ENCODE peak calls at places on chromosomes 12 and 14, in four cellular contexts. One of them, this sample, is unnamed.

GRCh38 chr12:21643758-21644157 is 13.9 kb downstream of the LDHB start:
- DNase-seq in spleen: no peak
- DNase-seq in endothelial cell of umbilical vein: no peak
- DNase-seq in HCT116: no peak
- DNase-seq in this sample: no peak

GRCh38 chr14:37054869-37055268 is 117.5 kb downstream of the SLC25A21 start:
- DNase-seq in spleen: no peak
- DNase-seq in endothelial cell of umbilical vein: no peak
- DNase-seq in HCT116: no peak
- DNase-seq in this sample: no peak

GRCh38 chr12:51593539-51593938 is 2.5 kb downstream of the SCN8A start:
- DNase-seq in spleen: no peak
- DNase-seq in endothelial cell of umbilical vein: peak; percentile 61
- DNase-seq in HCT116: no peak
- DNase-seq in this sample: no peak

GRCh38 chr14:37142835-37143499 is 29.4 kb downstream of the SLC25A21 start:
- DNase-seq in spleen: no peak
- DNase-seq in endothelial cell of umbilical vein: peak; percentile 51
- DNase-seq in HCT116: no peak
- DNase-seq in this sample: no peak

GRCh38 chr12:120468271-120468845 is 1.2 kb downstream of the SRSF9 start:
- DNase-seq in spleen: peak; percentile 82
- DNase-seq in endothelial cell of umbilical vein: no peak
- DNase-seq in HCT116: no peak
- DNase-seq in this sample: peak; percentile 66

GRCh38 chr14:78581222-78581621 is 411.0 kb downstream of the NRXN3 start:
- DNase-seq in spleen: no peak
- DNase-seq in endothelial cell of umbilical vein: no peak
- DNase-seq in HCT116: no peak
- DNase-seq in this sample: no peak

GRCh38 chr12:47551426-47551851 is 154.4 kb downstream of the RPAP3 start:
- DNase-seq in spleen: no peak
- DNase-seq in endothelial cell of umbilical vein: no peak
- DNase-seq in HCT116: no peak
- DNase-seq in this sample: no peak

GRCh38 chr14:76996563-76997146 is 31.9 kb downstream of the IRF2BPL start:
- DNase-seq in spleen: no peak
- DNase-seq in endothelial cell of umbilical vein: no peak
- DNase-seq in HCT116: no peak
- DNase-seq in this sample: no peak

GRCh38 chr14:23430733-23431105 is 4.7 kb downstream of the MYH7 start:
- DNase-seq in spleen: peak; percentile 16
- DNase-seq in endothelial cell of umbilical vein: no peak
- DNase-seq in HCT116: no peak
- DNase-seq in this sample: peak; percentile 37

GRCh38 chr14:104460920-104461651 is 118.5 kb upstream of the C14orf180 start:
- DNase-seq in spleen: peak; percentile 81
- DNase-seq in endothelial cell of umbilical vein: no peak
- DNase-seq in HCT116: no peak
- DNase-seq in this sample: peak; percentile 73
- H3K4me3 ChIP-seq in spleen: peak overlapping the region; percentile 31
- H3K4me3 ChIP-seq in endothelial cell of umbilical vein: no peak overlapping the region
- H3K4me3 ChIP-seq in HCT116: no peak overlapping the region
- H3K4me3 ChIP-seq in this sample: peak overlapping the region; percentile 39

GRCh38 chr12:104680506-104680905 is 223.8 kb downstream of the CHST11 start:
- DNase-seq in spleen: no peak
- DNase-seq in endothelial cell of umbilical vein: no peak
- DNase-seq in HCT116: no peak
- DNase-seq in this sample: no peak
- TF ChIP-seq CTCF in spleen: no peak
- TF ChIP-seq CTCF in endothelial cell of umbilical vein: no peak
- TF ChIP-seq CTCF in HCT116: no peak
- TF ChIP-seq CTCF in this sample: no peak

DNA sequence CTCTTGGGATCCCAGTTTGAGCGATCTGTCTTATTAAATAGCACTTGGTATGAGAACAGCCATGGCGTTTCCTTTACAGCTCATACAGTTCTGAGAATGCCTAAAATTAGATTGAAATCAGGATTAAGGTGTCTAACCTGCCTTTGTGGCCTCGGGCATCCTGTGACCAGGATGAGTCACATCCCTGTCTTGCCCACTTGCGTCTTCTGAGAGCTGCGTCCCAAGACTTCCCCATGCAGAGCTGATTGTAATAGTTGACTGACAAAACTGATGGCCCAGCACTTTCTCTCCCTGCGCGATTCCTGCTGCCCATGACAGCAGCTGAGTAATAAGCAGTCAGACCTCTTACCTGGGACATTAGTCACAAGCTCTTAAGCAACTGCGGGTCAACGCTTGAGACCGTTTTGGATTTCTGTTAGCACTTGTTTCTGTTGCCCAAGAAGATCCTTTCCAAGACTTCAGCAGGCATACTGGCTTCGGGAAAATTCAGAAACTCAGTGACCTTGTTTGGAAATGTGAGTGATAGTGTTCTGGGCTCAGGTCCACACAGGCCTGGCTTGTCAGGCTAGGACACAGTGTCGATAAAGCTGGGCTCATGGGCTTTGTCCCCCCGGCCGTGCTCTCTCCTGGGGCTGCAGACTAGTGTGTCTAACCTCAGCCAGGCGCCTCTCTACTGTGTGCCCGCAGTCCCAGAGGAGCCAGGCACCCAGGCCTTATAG is 169.9 kb upstream of the HIF1A start:
- DNase-seq in spleen: peak; percentile 81
- DNase-seq in endothelial cell of umbilical vein: peak; percentile 88
- DNase-seq in HCT116: peak; percentile 97
- DNase-seq in this sample: no peak
- TF ChIP-seq POLR2AphosphoS5 in spleen: no peak
- TF ChIP-seq POLR2AphosphoS5 in endothelial cell of umbilical vein: peak; percentile 65
- TF ChIP-seq POLR2AphosphoS5 in HCT116: peak; percentile 65
- TF ChIP-seq POLR2AphosphoS5 in this sample: peak; percentile 42

DNA sequence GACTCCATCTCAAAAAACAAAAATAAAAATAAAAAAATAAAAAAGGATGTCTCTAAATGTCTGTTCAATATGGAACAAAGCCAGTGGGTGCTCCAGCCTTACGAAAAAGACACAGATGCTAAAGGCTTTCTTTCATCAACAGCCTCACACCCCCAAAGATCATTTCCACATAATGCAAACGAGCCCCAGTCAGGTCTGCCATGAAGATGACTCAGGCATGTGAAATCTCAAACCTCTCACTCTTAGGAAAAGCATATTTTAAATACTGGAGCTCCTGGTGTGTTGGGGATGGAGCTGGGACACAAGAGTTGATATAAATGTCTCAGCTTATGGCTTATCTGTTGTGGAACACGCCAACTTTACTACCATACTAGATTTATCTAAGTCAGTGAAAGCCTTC is 49.9 kb upstream of the PLXNC1 start:
- DNase-seq in spleen: no peak
- DNase-seq in endothelial cell of umbilical vein: no peak
- DNase-seq in HCT116: no peak
- DNase-seq in this sample: no peak
- H3K4me3 ChIP-seq in spleen: no peak overlapping the region
- H3K4me3 ChIP-seq in endothelial cell of umbilical vein: no peak overlapping the region
- H3K4me3 ChIP-seq in HCT116: no peak overlapping the region
- H3K4me3 ChIP-seq in this sample: no peak overlapping the region

GRCh38 chr14:100033347-100034052 is 31.7 kb upstream of the EVL start:
- DNase-seq in spleen: no peak
- DNase-seq in endothelial cell of umbilical vein: no peak
- DNase-seq in HCT116: no peak
- DNase-seq in this sample: no peak

GRCh38 chr14:100032749-100033148 is 32.5 kb upstream of the EVL start:
- DNase-seq in spleen: no peak
- DNase-seq in endothelial cell of umbilical vein: no peak
- DNase-seq in HCT116: no peak
- DNase-seq in this sample: no peak

GRCh38 chr14:100038065-100038464 is 27.2 kb upstream of the EVL start:
- DNase-seq in spleen: no peak
- DNase-seq in endothelial cell of umbilical vein: no peak
- DNase-seq in HCT116: no peak
- DNase-seq in this sample: no peak

GRCh38 chr14:100037351-100037750 is 27.9 kb upstream of the EVL start:
- DNase-seq in spleen: no peak
- DNase-seq in endothelial cell of umbilical vein: no peak
- DNase-seq in HCT116: no peak
- DNase-seq in this sample: no peak

GRCh38 chr14:100035700-100036099 is 29.5 kb upstream of the EVL start:
- DNase-seq in spleen: no peak
- DNase-seq in endothelial cell of umbilical vein: no peak
- DNase-seq in HCT116: no peak
- DNase-seq in this sample: no peak
- TF ChIP-seq CTCF in spleen: no peak
- TF ChIP-seq CTCF in endothelial cell of umbilical vein: no peak
- TF ChIP-seq CTCF in HCT116: no peak
- TF ChIP-seq CTCF in this sample: no peak

DNA sequence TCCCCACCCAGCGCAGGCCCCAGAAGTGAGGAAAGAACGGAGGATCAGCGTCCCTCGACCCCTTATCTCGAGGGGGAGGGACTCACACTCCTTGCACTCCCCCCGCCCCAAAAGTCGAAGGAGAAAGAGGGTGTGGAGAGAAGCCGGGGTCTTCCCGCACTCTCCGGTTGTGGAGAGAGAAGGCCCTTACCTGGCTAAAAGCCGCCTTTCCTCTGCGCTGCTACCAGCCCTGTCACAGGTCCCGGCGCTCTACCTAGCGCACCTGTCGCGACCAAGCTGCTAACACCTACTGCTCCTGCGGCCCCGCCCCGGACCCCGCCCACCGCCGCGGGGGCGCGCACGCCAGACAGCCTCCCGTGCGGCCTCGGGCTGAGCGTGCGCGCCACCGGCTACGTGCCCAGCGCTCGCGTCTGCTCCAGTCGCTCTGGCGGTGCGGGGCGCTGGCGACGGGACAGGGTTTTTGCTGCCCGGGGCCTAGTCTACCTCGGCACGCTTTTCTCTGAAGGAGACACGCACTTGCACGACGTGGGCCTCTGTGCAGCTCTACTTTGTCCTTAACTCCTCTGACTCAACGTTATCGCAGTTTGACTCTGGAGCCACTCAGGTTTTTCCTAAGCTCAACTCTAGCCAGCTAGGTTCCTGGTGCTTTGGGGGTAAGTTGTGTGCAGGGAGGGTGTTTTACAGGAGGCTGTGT is at the start of gene LIMA1:
- DNase-seq in spleen: peak; percentile 96
- DNase-seq in endothelial cell of umbilical vein: peak; percentile 84
- DNase-seq in HCT116: peak; percentile 78
- DNase-seq in this sample: peak; percentile 94
- TF ChIP-seq POLR2AphosphoS5 in spleen: peak; percentile 91
- TF ChIP-seq POLR2AphosphoS5 in endothelial cell of umbilical vein: peak; percentile 95
- TF ChIP-seq POLR2AphosphoS5 in HCT116: peak; percentile 99
- TF ChIP-seq POLR2AphosphoS5 in this sample: no peak

GRCh38 chr14:103627073-103628025 is 1.7 kb upstream of the KLC1 start:
- DNase-seq in spleen: no peak
- DNase-seq in endothelial cell of umbilical vein: no peak
- DNase-seq in HCT116: no peak
- DNase-seq in this sample: no peak
- H3K4me3 ChIP-seq in spleen: no peak overlapping the region
- H3K4me3 ChIP-seq in endothelial cell of umbilical vein: no peak overlapping the region
- H3K4me3 ChIP-seq in HCT116: peak overlapping the region; percentile 67
- H3K4me3 ChIP-seq in this sample: peak overlapping the region; percentile 100

DNA sequence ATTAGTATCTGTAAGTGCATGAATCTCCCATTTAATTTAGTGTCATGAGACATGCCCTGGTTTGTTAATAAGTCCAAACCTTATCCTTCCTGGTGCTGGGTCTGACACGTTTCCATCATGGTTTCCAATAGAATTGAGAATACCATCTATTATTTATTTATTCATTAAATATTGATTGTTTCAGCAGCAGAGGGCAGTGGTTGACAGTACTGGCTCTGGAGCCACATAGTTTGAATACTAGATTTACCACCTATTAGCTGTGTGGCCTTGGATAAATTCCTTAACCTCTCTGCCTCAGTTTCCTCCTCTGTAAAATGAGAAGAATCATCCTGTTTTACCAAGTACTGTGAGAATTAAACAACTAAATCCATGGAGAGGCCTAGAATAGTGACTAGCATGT is 941 bp upstream of the STAB2 start:
- DNase-seq in spleen: no peak
- DNase-seq in endothelial cell of umbilical vein: no peak
- DNase-seq in HCT116: no peak
- DNase-seq in this sample: no peak
- TF ChIP-seq CTCF in spleen: no peak
- TF ChIP-seq CTCF in endothelial cell of umbilical vein: no peak
- TF ChIP-seq CTCF in HCT116: peak; percentile 20
- TF ChIP-seq CTCF in this sample: no peak

GRCh38 chr12:18261273-18261672 is at the start of gene PIK3C2G:
- DNase-seq in spleen: no peak
- DNase-seq in endothelial cell of umbilical vein: no peak
- DNase-seq in HCT116: no peak
- DNase-seq in this sample: no peak
- TF ChIP-seq POLR2AphosphoS5 in spleen: no peak
- TF ChIP-seq POLR2AphosphoS5 in endothelial cell of umbilical vein: no peak
- TF ChIP-seq POLR2AphosphoS5 in HCT116: no peak
- TF ChIP-seq POLR2AphosphoS5 in this sample: no peak